ENCODE peak calls at places on chromosomes 11 and 22, in four cellular contexts. H is cardiac muscle cell; I is activated CD8-positive, alpha-beta memory T cell treated with anti-CD3 and anti-CD28 coated beads, Interleukin-2, amount 50 U/mL, for 48 hours; T is activated naive CD8-positive, alpha-beta T cell treated with anti-CD3 and anti-CD28 coated beads, Interleukin-2, amount 50 U/mL, for 16 hours. F is an unnamed sample.

GRCh38 chr11:116879789-116880402 is 42.5 kb upstream of the APOA1 start:
- DNase-seq in H (peak), I (no peak), T (no peak), F (no peak)

GRCh38 chr11:102553835-102554282 is 23.3 kb upstream of the MMP7 start:
- DNase-seq in I (no peak), T (no peak), H (no peak), F (no peak)

GRCh38 chr22:38751422-38752346 is 4.1 kb downstream of the SUN2 start:
- DNase-seq in T (no peak), I (peak), H (no peak), F (peak)

GRCh38 chr11:33773399-33774355 is 643 bp downstream of the FBXO3 start:
- DNase-seq in H (no peak), T (peak), I (peak), F (no peak)

GRCh38 chr11:124736738-124737137 is 3.0 kb upstream of the NRGN start:
- DNase-seq in H (no peak), T (no peak), I (no peak), F (no peak)

GRCh38 chr11:115170133-115170815 is 333.9 kb downstream of the CADM1 start:
- DNase-seq in I (peak), H (peak), T (no peak), F (peak)

GRCh38 chr22:50175191-50175461 is 4.6 kb downstream of the PANX2 start:
- DNase-seq in I (no peak), T (no peak), H (no peak), F (no peak)

GRCh38 chr11:47183031-47183856 is 3.0 kb downstream of the PACSIN3 start:
- DNase-seq in I (no peak), T (no peak), H (no peak), F (no peak)

GRCh38 chr22:27378343-27378800 is 423.2 kb downstream of the MN1 start:
- DNase-seq in H (peak), T (no peak), I (no peak), F (no peak)

GRCh38 chr22:33110562-33111163 is 52.5 kb upstream of the SYN3 start:
- DNase-seq in T (no peak), H (no peak), I (no peak), F (no peak)

GRCh38 chr11:116366980-116367640 is 405.7 kb downstream of the BUD13 start:
- DNase-seq in H (peak), T (no peak), I (no peak), F (no peak)

GRCh38 chr22:35528967-35529366 is 11.7 kb upstream of the RASD2 start:
- DNase-seq in H (no peak), I (no peak), T (no peak), F (no peak)

GRCh38 chr22:42955842-42956241 is 59.1 kb downstream of the PACSIN2 start:
- DNase-seq in H (no peak), I (no peak), T (no peak), F (no peak)

GRCh38 chr11:120195601-120196289 is 15.1 kb upstream of the OAF start:
- DNase-seq in H (no peak), T (no peak), I (no peak), F (no peak)

GRCh38 chr11:59184876-59185275 is 12.9 kb downstream of the DTX4 start:
- DNase-seq in I (no peak), T (no peak), H (no peak), F (no peak)

GRCh38 chr22:37479196-37479595 is 7.0 kb downstream of the MFNG start:
- DNase-seq in T (no peak), I (no peak), H (no peak), F (no peak)

GRCh38 chr22:17780116-17780740 is 6.0 kb upstream of the BID start:
- DNase-seq in T (no peak), H (no peak), I (no peak), F (no peak)

GRCh38 chr11:115698243-115698642 is 194.0 kb upstream of the CADM1 start:
- DNase-seq in T (no peak), I (no peak), H (no peak), F (no peak)

GRCh38 chr11:75499423-75500305 is 26.1 kb downstream of the GDPD5 start:
- DNase-seq in H (peak), I (no peak), T (no peak), F (peak)

GRCh38 chr11:14315130-14315529 is 43.9 kb downstream of the RRAS2 start:
- DNase-seq in I (no peak), T (no peak), H (no peak), F (no peak)

GRCh38 chr22:22767876-22768602 is 119.6 kb upstream of the IGLL5 start:
- DNase-seq in I (no peak), T (no peak), H (peak), F (no peak)

GRCh38 chr11:128835741-128836410 is 31.2 kb downstream of the KCNJ1 start:
- DNase-seq in I (no peak), H (peak), T (no peak), F (no peak)

GRCh38 chr11:94046796-94047195 is 25.6 kb downstream of the HEPHL1 start:
- DNase-seq in H (no peak), T (no peak), I (no peak), F (no peak)

GRCh38 chr22:33438273-33438672 is 380.1 kb upstream of the SYN3 start:
- DNase-seq in H (peak), I (no peak), T (no peak), F (no peak)

GRCh38 chr22:23829845-23830372 is 8.9 kb downstream of the DERL3 start:
- DNase-seq in T (no peak), H (peak), I (no peak), F (no peak)

GRCh38 chr11:64791781-64792291 is 11.2 kb downstream of the MAP4K2 start:
- DNase-seq in I (no peak), T (no peak), H (no peak), F (no peak)

GRCh38 chr11:6055569-6055968 is 25.0 kb upstream of the OR56A1 start:
- DNase-seq in I (no peak), T (no peak), H (no peak), F (no peak)

GRCh38 chr11:15940462-15941205 is 415.7 kb downstream of the SOX6 start:
- DNase-seq in H (no peak), T (no peak), I (no peak), F (no peak)

GRCh38 chr11:83009999-83010398 is 61.7 kb downstream of the RAB30 start:
- DNase-seq in H (no peak), T (no peak), I (no peak), F (no peak)

GRCh38 chr22:38973289-38974169 is 8.6 kb upstream of the APOBEC3B start:
- DNase-seq in H (peak), I (peak), T (no peak), F (peak)

GRCh38 chr11:75766449-75767227 is 1.9 kb upstream of the DGAT2 start:
- DNase-seq in I (no peak), T (no peak), H (no peak), F (no peak)

GRCh38 chr11:91248199-91248807 is 976.3 kb upstream of the FAT3 start:
- DNase-seq in H (peak), I (no peak), T (no peak), F (no peak)

GRCh38 chr11:81888391-81888790 is 845.3 kb downstream of the FAM181B start:
- DNase-seq in I (no peak), H (no peak), T (no peak), F (no peak)

GRCh38 chr11:64201524-64201923 is 5.0 kb upstream of the FERMT3 start:
- DNase-seq in T (no peak), I (no peak), H (no peak), F (no peak)

GRCh38 chr11:65078786-65079342 is 5.0 kb downstream of the CDCA5 start:
- DNase-seq in I (no peak), H (no peak), T (no peak), F (no peak)

F was measured in transverse colon.